ENCODE peak calls at places on chromosomes 11 and 22, in five cellular contexts. J is GM23248, K is aorta, H is small intestine, N is esophagus squamous epithelium. E is an unnamed sample.

GRCh38 chr11:95886462-95886861 is 37.4 kb downstream of the MTMR2 start:
- DNase-seq in H (no peak), N (no peak), J (no peak), K (no peak), E (no peak)

GRCh38 chr11:35170503-35170902 is 31.5 kb downstream of the CD44 start:
- DNase-seq in N (no peak), J (peak; percentile 56), H (no peak), K (no peak), E (no peak)

GRCh38 chr22:32237021-32237420 is 18.1 kb downstream of the SLC5A4 start:
- DNase-seq in K (no peak), J (no peak), N (no peak), H (no peak), E (no peak)

GRCh38 chr11:83538286-83538685 is 252.1 kb upstream of the CCDC90B start:
- DNase-seq in J (no peak), H (no peak), K (no peak), N (no peak), E (no peak)

GRCh38 chr11:70503878-70504240 is 105.5 kb downstream of the CTTN start:
- DNase-seq in K (peak; percentile 72), H (peak; percentile 9), N (no peak), J (no peak), E (no peak)

GRCh38 chr11:61688368-61689163 is 8.4 kb downstream of the DAGLA start:
- DNase-seq in J (peak; percentile 87), N (no peak), H (peak; percentile 77), K (peak; percentile 86), E (peak; percentile 81)

GRCh38 chr22:22103078-22103593 is 120.5 kb upstream of the TOP3B start:
- DNase-seq in J (peak; percentile 26), K (no peak), N (no peak), H (no peak), E (no peak)

GRCh38 chr11:76543006-76543703 is 98.3 kb downstream of the EMSY start:
- DNase-seq in J (peak; percentile 63), N (no peak), H (no peak), K (no peak), E (no peak)

GRCh38 chr11:22711212-22711770 is 44.9 kb downstream of the GAS2 start:
- DNase-seq in N (no peak), H (peak; percentile 27), J (no peak), K (no peak), E (no peak)

DNA sequence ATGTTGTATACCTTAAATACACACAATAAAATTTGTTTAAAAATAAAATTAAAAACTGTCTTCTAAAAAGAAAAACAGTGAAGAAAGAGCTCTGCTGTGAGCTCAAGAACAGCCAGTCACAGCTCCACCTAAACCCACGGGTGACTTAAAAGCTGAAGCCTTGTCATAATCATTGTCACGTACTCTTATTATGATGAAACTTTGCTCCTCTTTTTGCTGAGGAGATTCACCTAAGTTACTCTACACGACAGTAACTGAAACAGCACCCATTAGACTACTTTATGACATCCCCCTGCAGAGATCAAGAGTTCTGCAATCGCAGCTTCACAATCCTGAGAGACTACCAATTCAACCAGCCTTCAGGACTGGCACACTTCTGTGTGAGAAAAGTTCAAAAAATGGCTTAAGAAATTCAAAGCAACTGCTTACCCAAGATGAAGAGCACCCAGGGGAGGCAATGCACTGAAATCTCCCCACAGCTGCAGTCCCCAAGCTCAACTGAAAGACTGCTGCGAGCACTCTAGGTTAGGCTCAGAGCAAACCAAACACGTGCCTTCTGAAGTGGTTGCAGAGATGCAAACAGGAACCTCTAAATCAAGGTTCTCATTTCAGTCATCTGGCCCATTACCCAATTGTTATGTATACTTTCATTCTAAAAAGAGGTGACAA is at the start of gene JAML:
- DNase-seq in H (peak; percentile 45), J (no peak), N (no peak), K (no peak), E (no peak)
- H3K27ac ChIP-seq in H (peak within 1 kb of the TSS; percentile 65), J (no peak within 1 kb of the TSS), N (peak within 1 kb of the TSS; percentile 58), K (no peak within 1 kb of the TSS), E (no peak within 1 kb of the TSS)

DNA sequence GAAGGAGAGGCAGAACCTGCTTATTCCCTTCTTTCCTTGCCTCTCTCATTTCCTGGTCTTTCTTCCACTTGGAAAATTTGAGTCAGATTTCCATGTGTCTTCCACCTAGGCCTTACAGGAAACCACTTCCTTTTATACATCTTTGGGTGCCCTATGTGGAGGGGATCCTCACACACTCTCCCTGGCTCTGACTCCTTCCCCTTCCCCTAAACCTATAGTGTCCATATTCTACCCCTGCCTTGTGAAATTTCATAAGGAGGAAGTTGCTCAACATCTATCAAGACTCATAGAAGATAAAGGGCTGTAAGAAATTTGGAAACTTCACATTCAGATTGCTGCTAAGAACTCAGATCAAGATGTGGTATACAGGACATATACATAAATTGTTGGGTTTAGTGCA is 20.4 kb downstream of the TUG1 start:
- DNase-seq in K (no peak), J (no peak), N (no peak), H (no peak), E (no peak)
- H3K9me3 ChIP-seq in K (peaks cover 2% of the 10 kb centered on the region), J (no peaks in the 10 kb centered on the region), N (no peaks in the 10 kb centered on the region), H (no peaks in the 10 kb centered on the region), E (no peaks in the 10 kb centered on the region)

GRCh38 chr22:36026741-36027140 is 1.9 kb downstream of the RBFOX2 start:
- DNase-seq in N (no peak), J (peak; percentile 64), H (no peak), K (no peak), E (no peak)
- H3K4me3 ChIP-seq in N (peak overlapping the region; percentile 90), J (peak overlapping the region; percentile 98), H (no peak overlapping the region), K (no peak overlapping the region), E (no peak overlapping the region)

DNA sequence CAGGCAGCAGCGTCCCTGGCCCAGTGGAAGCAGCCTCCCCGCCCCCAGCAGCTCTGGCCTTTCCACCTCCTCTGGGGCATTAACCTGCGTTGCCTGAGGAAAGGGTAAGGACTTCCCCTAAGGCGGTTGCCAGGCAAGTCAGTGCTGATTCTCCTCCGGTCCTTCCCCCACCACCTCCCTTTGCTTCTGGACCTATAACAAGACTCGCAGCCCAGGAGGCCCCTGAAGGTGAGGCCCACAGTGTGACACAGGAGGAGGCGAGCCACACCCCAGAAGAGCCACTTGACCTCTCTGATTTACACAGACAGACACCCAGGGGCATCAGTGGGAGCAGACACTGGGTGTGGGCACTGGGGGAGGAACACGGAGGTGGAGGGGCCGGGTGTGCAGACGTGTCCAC is 35.4 kb downstream of the ASCL2 start:
- DNase-seq in K (no peak), H (no peak), N (no peak), J (no peak), E (no peak)
- H3K27ac ChIP-seq in K (no peak overlapping the region), H (no peak overlapping the region), N (no peak overlapping the region), J (no peak overlapping the region), E (no peak overlapping the region)

GRCh38 chr22:47289316-47289985 is 527.0 kb downstream of the TBC1D22A start:
- DNase-seq in N (no peak), J (no peak), H (no peak), K (peak; percentile 45), E (no peak)

GRCh38 chr22:47288640-47289039 is 526.2 kb downstream of the TBC1D22A start:
- DNase-seq in J (no peak), H (no peak), K (peak; percentile 47), N (no peak), E (no peak)

GRCh38 chr22:47285981-47286380 is 523.5 kb downstream of the TBC1D22A start:
- DNase-seq in N (no peak), K (peak; percentile 49), J (no peak), H (no peak), E (no peak)

GRCh38 chr22:47286590-47286989 is 524.1 kb downstream of the TBC1D22A start:
- DNase-seq in J (no peak), H (no peak), N (no peak), K (peak; percentile 51), E (no peak)

GRCh38 chr22:47287516-47287915 is 525.1 kb downstream of the TBC1D22A start:
- DNase-seq in J (no peak), H (no peak), K (peak; percentile 33), N (no peak), E (no peak)
- H3K9me3 ChIP-seq in J (no peaks in the 10 kb centered on the region), H (no peaks in the 10 kb centered on the region), K (no peaks in the 10 kb centered on the region), N (no peaks in the 10 kb centered on the region), E (no peaks in the 10 kb centered on the region)

DNA sequence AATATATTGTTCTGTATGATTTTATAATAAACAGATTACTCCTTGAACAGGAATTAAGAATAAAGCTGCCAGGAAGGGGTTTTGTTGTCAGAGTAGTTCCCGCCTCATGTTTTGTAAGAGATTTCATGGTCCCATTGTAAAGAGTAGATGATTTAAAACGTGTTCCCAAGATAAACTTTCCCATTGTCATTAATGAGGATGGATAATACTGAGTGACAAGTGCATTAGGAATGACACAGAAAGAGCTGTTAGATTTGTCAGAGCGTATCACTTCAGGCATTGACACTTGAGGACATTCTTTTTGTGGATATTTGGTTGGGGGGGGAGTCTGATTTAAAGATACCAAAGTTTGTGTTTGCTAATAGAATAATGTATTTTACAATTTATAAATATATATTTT is 147.0 kb downstream of the PAX6 start:
- DNase-seq in H (no peak), N (no peak), J (no peak), K (no peak), E (no peak)
- H3K4me3 ChIP-seq in H (no peak overlapping the region), N (no peak overlapping the region), J (no peak overlapping the region), K (no peak overlapping the region), E (no peak overlapping the region)

DNA sequence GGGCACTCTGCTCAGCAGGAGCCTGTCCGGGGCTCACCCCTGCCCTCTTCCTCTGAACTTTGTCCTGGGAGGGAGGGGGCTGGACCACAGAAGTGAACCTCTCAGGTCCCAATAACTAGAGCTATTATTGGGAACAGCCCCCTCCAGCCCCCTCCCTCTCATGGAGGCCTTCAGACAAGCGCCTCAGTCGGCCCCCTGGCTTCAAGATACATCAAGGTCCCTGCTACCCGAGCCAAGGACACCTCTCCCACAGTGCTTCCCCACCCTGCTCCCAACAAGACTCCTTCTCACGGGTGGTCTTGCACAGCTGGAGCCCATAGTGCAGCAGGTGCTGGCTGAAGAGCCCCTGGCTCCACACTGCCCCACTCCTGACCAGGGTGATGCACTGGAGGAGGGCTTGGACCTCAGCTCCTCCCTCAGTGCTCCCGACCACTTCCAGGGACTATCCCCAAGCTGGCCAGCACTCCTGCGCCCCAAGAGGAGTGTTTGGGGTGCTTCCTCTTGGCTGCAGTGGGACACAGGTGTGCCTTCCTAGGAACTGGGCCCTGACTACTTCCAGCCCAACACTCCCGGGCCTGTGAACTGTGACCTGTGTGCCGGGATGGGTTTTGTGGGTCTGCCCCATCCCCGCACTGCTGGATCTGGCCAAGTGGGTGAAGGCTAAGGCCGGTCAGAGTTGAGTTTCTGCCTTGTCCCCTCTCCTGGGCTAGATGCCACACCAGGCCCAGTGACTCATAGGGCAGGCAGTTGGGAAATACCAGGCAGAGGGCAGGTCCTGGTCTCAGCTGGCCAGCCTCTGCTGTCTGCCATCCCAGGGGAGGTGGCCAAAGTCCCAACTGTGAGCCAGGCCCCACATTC is 2.2 kb downstream of the PNPLA2 start:
- DNase-seq in H (peak; percentile 94), J (peak; percentile 89), K (peak; percentile 95), N (no peak), E (peak; percentile 95)
- H3K27ac ChIP-seq in H (peak overlapping the region; percentile 98), J (peak overlapping the region; percentile 77), K (no peak overlapping the region), N (peak overlapping the region; percentile 98), E (peak overlapping the region; percentile 97)

GRCh38 chr22:49152930-49153770 is 674.5 kb downstream of the BRD1 start:
- DNase-seq in J (no peak), H (peak; percentile 26), N (no peak), K (no peak), E (no peak)
- H3K9me3 ChIP-seq in J (no peaks in the 10 kb centered on the region), H (no peaks in the 10 kb centered on the region), N (no peaks in the 10 kb centered on the region), K (no peaks in the 10 kb centered on the region), E (no peaks in the 10 kb centered on the region)

E was measured in pancreas.